ENCODE peak calls at places on chromosomes 4 and X, in five cellular contexts. One of them, this sample, is unnamed. For H3K4me1, the result is how much of the 10 kb centered on the place peaks cover.

GRCh38 chr4:22385615-22386014 is 130.3 kb downstream of the ADGRA3 start:
- DNase-seq in neural progenitor cell: no peak
- DNase-seq in heart right ventricle: no peak
- DNase-seq in HepG2: no peak
- DNase-seq in GM23338: no peak
- DNase-seq in this sample: peak

GRCh38 chrX:110118535-110118934 is 115.6 kb downstream of the TMEM164 start:
- DNase-seq in neural progenitor cell: no peak
- DNase-seq in HepG2: peak
- DNase-seq in GM23338: no peak
- DNase-seq in heart right ventricle: no peak
- DNase-seq in this sample: no peak

GRCh38 chr4:36088542-36088941 is 155.8 kb downstream of the ARAP2 start:
- DNase-seq in HepG2: peak
- DNase-seq in neural progenitor cell: peak
- DNase-seq in GM23338: no peak
- DNase-seq in heart right ventricle: no peak
- DNase-seq in this sample: no peak

GRCh38 chr4:186943607-186943908 is 219.9 kb upstream of the FAT1 start:
- DNase-seq in neural progenitor cell: no peak
- DNase-seq in heart right ventricle: no peak
- DNase-seq in GM23338: no peak
- DNase-seq in HepG2: no peak
- DNase-seq in this sample: no peak

GRCh38 chr4:168097161-168097560 is 4.8 kb downstream of the ANXA10 start:
- DNase-seq in GM23338: no peak
- DNase-seq in neural progenitor cell: no peak
- DNase-seq in heart right ventricle: no peak
- DNase-seq in HepG2: no peak
- DNase-seq in this sample: no peak

GRCh38 chr4:109945056-109945455 is 32.4 kb downstream of the EGF start:
- DNase-seq in neural progenitor cell: no peak
- DNase-seq in heart right ventricle: no peak
- DNase-seq in HepG2: peak
- DNase-seq in GM23338: no peak
- DNase-seq in this sample: no peak

GRCh38 chr4:13322681-13323101 is 161.4 kb downstream of the RAB28 start:
- DNase-seq in GM23338: no peak
- DNase-seq in heart right ventricle: no peak
- DNase-seq in neural progenitor cell: no peak
- DNase-seq in HepG2: no peak
- DNase-seq in this sample: no peak

GRCh38 chr4:2806392-2807355 is 13.8 kb downstream of the SH3BP2 start:
- DNase-seq in GM23338: no peak
- DNase-seq in heart right ventricle: peak
- DNase-seq in HepG2: no peak
- DNase-seq in neural progenitor cell: no peak
- DNase-seq in this sample: peak

GRCh38 chrX:85903692-85904471 is 143.5 kb downstream of the CHM start:
- DNase-seq in heart right ventricle: no peak
- DNase-seq in neural progenitor cell: no peak
- DNase-seq in HepG2: no peak
- DNase-seq in GM23338: no peak
- DNase-seq in this sample: no peak

GRCh38 chrX:3415011-3415410 is 68.6 kb upstream of the MXRA5 start:
- DNase-seq in HepG2: no peak
- DNase-seq in neural progenitor cell: no peak
- DNase-seq in heart right ventricle: no peak
- DNase-seq in GM23338: no peak
- DNase-seq in this sample: no peak

GRCh38 chr4:170243662-170244288 is 154.0 kb upstream of the AADAT start:
- DNase-seq in neural progenitor cell: no peak
- DNase-seq in GM23338: peak
- DNase-seq in HepG2: no peak
- DNase-seq in heart right ventricle: no peak
- DNase-seq in this sample: no peak
- TF ChIP-seq CTCF in neural progenitor cell: no peak
- TF ChIP-seq CTCF in GM23338: no peak
- TF ChIP-seq CTCF in HepG2: no peak
- TF ChIP-seq CTCF in heart right ventricle: no peak
- TF ChIP-seq CTCF in this sample: no peak

GRCh38 chr4:4533461-4534169 is 8.2 kb downstream of the STX18 start:
- DNase-seq in HepG2: no peak
- DNase-seq in heart right ventricle: no peak
- DNase-seq in neural progenitor cell: no peak
- DNase-seq in GM23338: no peak
- DNase-seq in this sample: no peak

GRCh38 chr4:4541040-4541631 is 712 bp downstream of the STX18 start:
- DNase-seq in HepG2: peak
- DNase-seq in neural progenitor cell: no peak
- DNase-seq in GM23338: no peak
- DNase-seq in heart right ventricle: peak
- DNase-seq in this sample: peak

GRCh38 chr4:4534515-4535145 is 7.2 kb downstream of the STX18 start:
- DNase-seq in GM23338: no peak
- DNase-seq in neural progenitor cell: no peak
- DNase-seq in heart right ventricle: no peak
- DNase-seq in HepG2: peak
- DNase-seq in this sample: no peak

GRCh38 chr4:4532371-4532770 is 9.5 kb downstream of the STX18 start:
- DNase-seq in heart right ventricle: no peak
- DNase-seq in GM23338: no peak
- DNase-seq in HepG2: no peak
- DNase-seq in neural progenitor cell: no peak
- DNase-seq in this sample: no peak

GRCh38 chr4:4535590-4535989 is 6.3 kb downstream of the STX18 start:
- DNase-seq in GM23338: no peak
- DNase-seq in neural progenitor cell: no peak
- DNase-seq in HepG2: no peak
- DNase-seq in heart right ventricle: no peak
- DNase-seq in this sample: no peak
- H3K4me1 ChIP-seq in GM23338: under half
- H3K4me1 ChIP-seq in neural progenitor cell: under half
- H3K4me1 ChIP-seq in HepG2: half or more
- H3K4me1 ChIP-seq in heart right ventricle: under half
- H3K4me1 ChIP-seq in this sample: under half

GRCh38 chrX:19514791-19515614 is at the start of gene MAP3K15:
- DNase-seq in HepG2: peak
- DNase-seq in GM23338: peak
- DNase-seq in heart right ventricle: no peak
- DNase-seq in neural progenitor cell: peak
- DNase-seq in this sample: peak
- H3K4me3 ChIP-seq in HepG2: peak
- H3K4me3 ChIP-seq in GM23338: peak
- H3K4me3 ChIP-seq in heart right ventricle: peak
- H3K4me3 ChIP-seq in neural progenitor cell: peak
- H3K4me3 ChIP-seq in this sample: no peak

GRCh38 chr4:71553605-71554004 is 214.8 kb downstream of the SLC4A4 start:
- DNase-seq in HepG2: no peak
- DNase-seq in neural progenitor cell: peak
- DNase-seq in GM23338: peak
- DNase-seq in heart right ventricle: no peak
- DNase-seq in this sample: peak

GRCh38 chr4:71549516-71550160 is 210.8 kb downstream of the SLC4A4 start:
- DNase-seq in neural progenitor cell: no peak
- DNase-seq in GM23338: no peak
- DNase-seq in HepG2: no peak
- DNase-seq in heart right ventricle: no peak
- DNase-seq in this sample: no peak

GRCh38 chr4:71554025-71554424 is 215.2 kb downstream of the SLC4A4 start:
- DNase-seq in neural progenitor cell: no peak
- DNase-seq in heart right ventricle: no peak
- DNase-seq in HepG2: no peak
- DNase-seq in GM23338: no peak
- DNase-seq in this sample: no peak

GRCh38 chr4:71545168-71545567 is 206.3 kb downstream of the SLC4A4 start:
- DNase-seq in neural progenitor cell: no peak
- DNase-seq in heart right ventricle: no peak
- DNase-seq in HepG2: no peak
- DNase-seq in GM23338: no peak
- DNase-seq in this sample: peak

GRCh38 chr4:71550220-71551190 is 211.7 kb downstream of the SLC4A4 start:
- DNase-seq in HepG2: no peak
- DNase-seq in GM23338: peak
- DNase-seq in heart right ventricle: no peak
- DNase-seq in neural progenitor cell: peak
- DNase-seq in this sample: peak
- TF ChIP-seq CTCF in HepG2: peak
- TF ChIP-seq CTCF in GM23338: peak
- TF ChIP-seq CTCF in heart right ventricle: no peak
- TF ChIP-seq CTCF in neural progenitor cell: peak
- TF ChIP-seq CTCF in this sample: peak

DNA sequence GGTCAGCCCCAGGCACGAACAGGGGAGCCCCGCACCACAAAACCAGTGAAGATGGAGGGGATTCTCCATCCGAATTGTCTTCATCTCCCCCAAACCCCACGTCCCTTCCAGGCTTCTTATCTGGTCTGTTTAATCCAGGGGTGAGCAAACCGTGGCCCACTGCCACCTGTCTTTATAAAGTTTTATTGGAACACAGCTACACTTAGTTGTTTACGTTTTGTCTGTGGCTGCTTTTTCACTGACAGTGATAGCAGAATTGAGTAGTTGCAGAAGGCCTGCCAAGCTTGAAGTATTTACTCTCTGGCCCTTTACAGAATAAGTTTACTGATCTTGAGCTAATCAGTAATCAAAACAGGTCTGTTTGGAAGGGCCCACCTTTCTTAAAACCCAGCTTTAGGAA is 324.0 kb downstream of the ARHGAP10 start:
- DNase-seq in heart right ventricle: no peak
- DNase-seq in neural progenitor cell: no peak
- DNase-seq in HepG2: no peak
- DNase-seq in GM23338: no peak
- DNase-seq in this sample: no peak
- H3K4me1 ChIP-seq in heart right ventricle: under half
- H3K4me1 ChIP-seq in neural progenitor cell: under half
- H3K4me1 ChIP-seq in HepG2: under half
- H3K4me1 ChIP-seq in GM23338: under half
- H3K4me1 ChIP-seq in this sample: under half

DNA sequence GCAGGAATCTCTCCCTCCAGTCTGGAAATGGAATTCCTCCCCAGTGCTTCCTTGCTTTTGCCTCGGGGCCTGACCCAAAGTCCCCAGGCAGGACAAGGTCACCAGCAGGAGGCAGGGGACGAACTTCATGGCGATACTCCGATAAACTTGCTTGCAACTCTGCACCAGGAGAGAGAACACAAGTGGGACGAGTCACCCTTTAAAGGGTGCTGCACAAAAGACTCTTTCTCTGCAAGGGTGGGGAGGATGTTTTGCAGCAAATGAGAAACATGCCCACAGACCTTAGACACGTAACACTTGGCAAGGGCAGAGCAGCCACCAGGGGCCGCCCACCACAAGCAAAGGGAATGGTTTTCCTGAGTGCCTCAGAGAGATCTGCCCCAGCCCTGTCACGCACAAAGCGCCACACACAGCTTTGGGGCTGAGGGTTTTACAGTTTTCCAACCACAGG is at the start of gene FGFBP2:
- DNase-seq in neural progenitor cell: peak
- DNase-seq in heart right ventricle: peak
- DNase-seq in GM23338: peak
- DNase-seq in HepG2: peak
- DNase-seq in this sample: peak
- H3K4me3 ChIP-seq in neural progenitor cell: no peak
- H3K4me3 ChIP-seq in heart right ventricle: no peak
- H3K4me3 ChIP-seq in GM23338: no peak
- H3K4me3 ChIP-seq in HepG2: no peak
- H3K4me3 ChIP-seq in this sample: no peak